ENCODE peak calls at places on chromosome X, in eight cellular contexts. R is neuronal stem cell, T is GM23248, B is adipocyte, E is H9, W is colonic mucosa, V is HCT116, L is NT2/D1. S is an unnamed sample.

GRCh38 chrX:114841051-114841450 is 176.4 kb downstream of the IL13RA2 start:
- DNase-seq in R (no peak), T (peak), B (peak), E (no peak), W (no peak), V (no peak), L (no peak), S (no peak)

GRCh38 chrX:127762663-127763062 is 289.5 kb downstream of the ACTRT1 start:
- DNase-seq in R (no peak), T (no peak), B (no peak), E (no peak), W (no peak), V (no peak), L (no peak), S (no peak)

GRCh38 chrX:35787867-35788266 is 10.3 kb upstream of the MAGEB16 start:
- DNase-seq in R (no peak), T (no peak), B (no peak), E (no peak), W (no peak), V (no peak), L (no peak), S (no peak)

GRCh38 chrX:128019218-128019617 is 33.0 kb downstream of the ACTRT1 start:
- DNase-seq in R (no peak), T (no peak), B (no peak), E (no peak), W (no peak), V (no peak), L (no peak), S (no peak)

GRCh38 chrX:76428243-76429130 is 977 bp downstream of the MAGEE1 start:
- DNase-seq in R (no peak), T (peak), B (peak), E (peak), W (peak), V (no peak), L (no peak), S (peak)

GRCh38 chrX:42484233-42484632 is 293.7 kb downstream of the PPP1R2C start:
- DNase-seq in R (no peak), T (no peak), B (no peak), E (no peak), W (no peak), V (no peak), L (no peak), S (no peak)

GRCh38 chrX:152893631-152894610 is 3.9 kb upstream of the ZNF185 start:
- DNase-seq in R (no peak), T (no peak), B (no peak), E (no peak), W (no peak), V (no peak), L (no peak), S (peak)

GRCh38 chrX:9137152-9137551 is 103.2 kb upstream of the FAM9B start:
- DNase-seq in R (no peak), T (no peak), B (no peak), E (no peak), W (no peak), V (no peak), L (no peak), S (no peak)

GRCh38 chrX:110066488-110067225 is 63.7 kb downstream of the TMEM164 start:
- DNase-seq in R (no peak), T (no peak), B (no peak), E (no peak), W (no peak), V (no peak), L (no peak), S (no peak)

GRCh38 chrX:104330966-104331365 is 76.2 kb upstream of the ESX1 start:
- DNase-seq in R (no peak), T (peak), B (peak), E (no peak), W (no peak), V (no peak), L (no peak), S (no peak)

GRCh38 chrX:152878976-152879755 is 18.7 kb upstream of the ZNF185 start:
- DNase-seq in R (no peak), T (no peak), B (no peak), E (no peak), W (no peak), V (no peak), L (no peak), S (peak)

GRCh38 chrX:109760241-109760921 is 27.3 kb upstream of the ACSL4 start:
- DNase-seq in R (no peak), T (no peak), B (peak), E (no peak), W (no peak), V (no peak), L (no peak), S (no peak)

GRCh38 chrX:108439434-108439883 is at the start of gene COL4A5:
- DNase-seq in R (peak), T (peak), B (peak), E (peak), W (no peak), V (peak), L (peak), S (peak)

GRCh38 chrX:72002886-72003285 is 92.2 kb downstream of the NHSL2 start:
- DNase-seq in R (no peak), T (peak), B (no peak), E (peak), W (no peak), V (no peak), L (no peak), S (no peak)

GRCh38 chrX:133911816-133912495 is 73.4 kb downstream of the GPC3 start:
- DNase-seq in R (no peak), T (no peak), B (no peak), E (no peak), W (no peak), V (no peak), L (no peak), S (no peak)

GRCh38 chrX:34901761-34902160 is 40.8 kb upstream of the FAM47B start:
- DNase-seq in R (no peak), T (peak), B (no peak), E (no peak), W (no peak), V (no peak), L (no peak), S (no peak)

GRCh38 chrX:68498044-68498507 is 775 bp upstream of the YIPF6 start:
- DNase-seq in R (no peak), T (peak), B (no peak), E (no peak), W (no peak), V (no peak), L (peak), S (no peak)
- H3K9ac ChIP-seq in R (peak), T (peak), B (peak), E (peak), W (peak), V (peak), L (peak), S (peak)

GRCh38 chrX:52213276-52213675 is 28.6 kb downstream of the MAGED4 start:
- DNase-seq in R (no peak), T (no peak), B (no peak), E (no peak), W (no peak), V (no peak), L (no peak), S (no peak)

GRCh38 chrX:52216541-52216940 is 31.9 kb downstream of the MAGED4 start:
- DNase-seq in R (no peak), T (no peak), B (no peak), E (no peak), W (no peak), V (no peak), L (no peak), S (no peak)

GRCh38 chrX:52220936-52221335 is 36.2 kb downstream of the MAGED4 start:
- DNase-seq in R (no peak), T (no peak), B (no peak), E (no peak), W (no peak), V (no peak), L (no peak), S (no peak)

GRCh38 chrX:52217494-52218160 is 32.9 kb downstream of the MAGED4 start:
- DNase-seq in R (no peak), T (no peak), B (no peak), E (peak), W (no peak), V (no peak), L (peak), S (peak)
- H3K9ac ChIP-seq in R (no peak), T (no peak), B (no peak), E (no peak), W (no peak), V (no peak), L (no peak), S (no peak)

GRCh38 chrX:54714424-54714823 is 83.6 kb downstream of the ITIH6 start:
- DNase-seq in R (no peak), T (no peak), B (no peak), E (no peak), W (no peak), V (no peak), L (no peak), S (no peak)

GRCh38 chrX:54710920-54711319 is 87.1 kb downstream of the ITIH6 start:
- DNase-seq in R (no peak), T (no peak), B (no peak), E (no peak), W (no peak), V (no peak), L (no peak), S (no peak)

GRCh38 chrX:54711735-54712134 is 86.3 kb downstream of the ITIH6 start:
- DNase-seq in R (no peak), T (no peak), B (no peak), E (no peak), W (no peak), V (no peak), L (no peak), S (no peak)

GRCh38 chrX:54721424-54721823 is 76.6 kb downstream of the ITIH6 start:
- DNase-seq in R (no peak), T (no peak), B (no peak), E (no peak), W (no peak), V (peak), L (no peak), S (no peak)

DNA sequence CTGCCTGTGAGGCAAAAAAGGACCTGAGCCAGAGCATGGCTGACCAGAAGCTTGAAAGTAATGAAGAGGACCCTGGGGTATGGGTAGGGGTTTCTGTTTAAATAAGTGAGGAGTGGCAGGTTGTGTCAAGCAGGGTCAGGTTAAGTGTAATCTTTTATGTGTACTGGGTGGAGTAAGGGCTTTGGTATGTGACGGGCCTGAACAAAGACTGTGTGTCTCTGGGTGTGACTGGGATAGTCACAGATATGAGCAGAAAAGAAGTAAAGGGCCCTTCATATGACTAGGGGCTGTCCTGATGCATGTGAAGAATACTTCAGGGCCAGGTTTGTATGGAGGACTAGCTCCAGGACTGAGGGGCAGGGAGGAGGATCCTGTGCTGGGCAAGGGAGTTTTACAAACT is 82.4 kb downstream of the ITIH6 start:
- DNase-seq in R (no peak), T (no peak), B (no peak), E (no peak), W (no peak), V (peak), L (no peak), S (no peak)
- H3K9ac ChIP-seq in R (no peak), T (no peak), B (no peak), E (no peak), W (no peak), V (no peak), L (no peak), S (no peak)

GRCh38 chrX:320126-320783 is 1.7 kb upstream of the GTPBP6 start:
- DNase-seq in R (no peak), T (peak), B (peak), E (no peak), W (peak), V (no peak), L (no peak), S (no peak)

GRCh38 chrX:318068-318738 is 393 bp downstream of the GTPBP6 start:
- DNase-seq in R (peak), T (peak), B (peak), E (peak), W (peak), V (peak), L (peak), S (peak)

GRCh38 chrX:317424-318067 is 1.1 kb downstream of the GTPBP6 start:
- DNase-seq in R (no peak), T (peak), B (no peak), E (no peak), W (no peak), V (no peak), L (no peak), S (peak)

GRCh38 chrX:318739-319578 is at the start of gene GTPBP6:
- DNase-seq in R (peak), T (peak), B (peak), E (peak), W (peak), V (peak), L (peak), S (peak)

GRCh38 chrX:319579-320125 is 1.1 kb upstream of the GTPBP6 start:
- DNase-seq in R (no peak), T (peak), B (peak), E (no peak), W (no peak), V (no peak), L (no peak), S (no peak)
- H3K9ac ChIP-seq in R (peak), T (peak), B (peak), E (peak), W (peak), V (peak), L (peak), S (peak)

DNA sequence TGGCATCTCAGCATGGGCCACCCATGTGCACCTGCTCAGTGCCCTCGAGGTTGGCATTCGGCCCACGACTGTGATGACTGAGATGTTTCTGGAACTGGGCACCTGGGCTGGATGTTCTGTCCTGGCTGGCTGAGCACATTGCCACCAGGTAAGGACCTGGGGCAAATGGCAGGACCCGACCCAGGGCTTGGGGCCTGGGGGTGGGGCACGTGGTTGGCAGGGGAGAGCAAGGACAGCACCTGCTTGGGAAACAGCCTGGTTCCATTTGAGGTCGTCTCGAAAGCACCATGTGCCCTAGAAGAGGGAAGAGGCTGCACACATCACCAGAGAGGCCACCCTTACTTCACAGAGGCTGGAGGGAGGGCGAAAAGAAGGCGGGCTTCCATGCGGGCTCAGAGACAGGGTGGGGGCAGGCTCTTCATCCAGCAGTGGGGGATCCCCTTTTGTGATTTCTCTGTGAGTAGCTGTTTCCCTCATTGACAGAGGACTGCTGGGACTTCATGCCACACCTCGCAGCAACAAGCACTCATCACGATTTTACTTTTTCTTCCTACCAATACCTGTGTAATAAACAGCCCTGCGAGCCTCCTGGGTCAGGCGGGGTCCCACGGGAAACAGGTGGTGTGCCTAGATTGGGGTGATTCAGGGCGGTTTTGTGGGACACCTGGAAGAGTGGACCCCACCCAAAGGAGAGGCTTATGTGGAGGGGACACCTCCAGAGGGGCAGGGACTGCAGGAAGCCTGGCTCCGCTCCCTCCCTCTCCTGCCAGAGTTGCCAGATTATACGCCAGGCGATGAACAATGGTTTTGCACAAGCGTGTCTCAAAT is 12.0 kb downstream of the TMEM187 start:
- DNase-seq in R (no peak), T (no peak), B (no peak), E (no peak), W (no peak), V (no peak), L (no peak), S (no peak)
- H3K9ac ChIP-seq in R (no peak), T (no peak), B (no peak), E (no peak), W (no peak), V (no peak), L (no peak), S (no peak)

GRCh38 chrX:31547816-31548215 is 476.0 kb upstream of the FTHL17 start:
- DNase-seq in R (no peak), T (no peak), B (peak), E (no peak), W (no peak), V (no peak), L (no peak), S (no peak)
- H3K9ac ChIP-seq in R (no peak), T (no peak), B (no peak), E (no peak), W (no peak), V (no peak), L (no peak), S (no peak)

DNA sequence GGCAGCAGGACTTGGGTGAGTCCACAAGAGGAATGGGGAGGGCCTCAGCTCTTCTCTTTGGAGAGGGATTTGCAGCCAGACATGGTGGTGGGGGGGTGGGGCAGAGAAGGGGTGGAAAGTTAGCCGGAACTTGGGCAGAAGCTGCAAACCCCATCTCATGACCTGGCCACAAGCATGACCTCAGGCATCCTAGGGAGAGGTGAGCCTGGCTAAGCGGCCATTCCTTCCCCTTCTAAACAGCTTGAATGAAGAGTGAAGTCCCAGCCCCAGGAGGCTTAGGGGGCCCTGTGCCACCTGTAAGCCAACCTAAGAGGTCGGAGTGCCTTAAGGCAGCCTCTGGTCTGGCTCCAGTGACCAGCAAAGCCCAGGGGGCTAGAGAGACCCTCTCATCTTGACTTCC is 78.5 kb downstream of the STARD8 start:
- DNase-seq in R (no peak), T (no peak), B (no peak), E (no peak), W (no peak), V (no peak), L (no peak), S (no peak)
- H3K9ac ChIP-seq in R (no peak), T (no peak), B (no peak), E (no peak), W (no peak), V (no peak), L (no peak), S (no peak)

GRCh38 chrX:150224676-150225075 is 138.4 kb upstream of the MAMLD1 start:
- DNase-seq in R (no peak), T (no peak), B (no peak), E (no peak), W (no peak), V (no peak), L (no peak), S (no peak)

GRCh38 chrX:150226223-150226965 is 136.7 kb upstream of the MAMLD1 start:
- DNase-seq in R (no peak), T (no peak), B (no peak), E (no peak), W (peak), V (no peak), L (no peak), S (no peak)

GRCh38 chrX:150227321-150227860 is 135.7 kb upstream of the MAMLD1 start:
- DNase-seq in R (no peak), T (no peak), B (no peak), E (no peak), W (peak), V (no peak), L (no peak), S (no peak)

GRCh38 chrX:150225266-150225665 is 137.9 kb upstream of the MAMLD1 start:
- DNase-seq in R (no peak), T (no peak), B (no peak), E (no peak), W (peak), V (no peak), L (no peak), S (no peak)

DNA sequence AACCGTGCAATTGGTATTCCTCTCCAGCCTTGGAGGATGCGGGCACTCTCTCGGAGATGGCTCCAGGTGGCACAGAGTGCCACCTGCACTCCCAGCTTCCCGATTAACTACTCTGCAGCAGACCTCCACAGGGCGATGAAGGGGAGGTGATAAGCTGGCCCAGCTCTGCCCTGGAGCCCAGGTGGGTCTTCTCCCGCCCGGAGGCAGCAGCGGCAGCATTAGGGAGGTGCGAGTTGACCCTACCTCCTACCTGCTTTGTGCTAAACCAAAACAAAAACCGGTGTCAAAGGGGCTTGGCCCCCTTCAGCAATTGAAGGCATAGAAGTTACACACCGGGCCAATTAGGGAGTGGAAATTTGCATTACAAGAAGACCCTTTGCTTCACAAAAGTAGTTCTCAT is 137.4 kb upstream of the MAMLD1 start:
- DNase-seq in R (no peak), T (no peak), B (no peak), E (peak), W (peak), V (no peak), L (no peak), S (no peak)
- H3K9ac ChIP-seq in R (no peak), T (no peak), B (no peak), E (no peak), W (no peak), V (no peak), L (no peak), S (no peak)

DNA sequence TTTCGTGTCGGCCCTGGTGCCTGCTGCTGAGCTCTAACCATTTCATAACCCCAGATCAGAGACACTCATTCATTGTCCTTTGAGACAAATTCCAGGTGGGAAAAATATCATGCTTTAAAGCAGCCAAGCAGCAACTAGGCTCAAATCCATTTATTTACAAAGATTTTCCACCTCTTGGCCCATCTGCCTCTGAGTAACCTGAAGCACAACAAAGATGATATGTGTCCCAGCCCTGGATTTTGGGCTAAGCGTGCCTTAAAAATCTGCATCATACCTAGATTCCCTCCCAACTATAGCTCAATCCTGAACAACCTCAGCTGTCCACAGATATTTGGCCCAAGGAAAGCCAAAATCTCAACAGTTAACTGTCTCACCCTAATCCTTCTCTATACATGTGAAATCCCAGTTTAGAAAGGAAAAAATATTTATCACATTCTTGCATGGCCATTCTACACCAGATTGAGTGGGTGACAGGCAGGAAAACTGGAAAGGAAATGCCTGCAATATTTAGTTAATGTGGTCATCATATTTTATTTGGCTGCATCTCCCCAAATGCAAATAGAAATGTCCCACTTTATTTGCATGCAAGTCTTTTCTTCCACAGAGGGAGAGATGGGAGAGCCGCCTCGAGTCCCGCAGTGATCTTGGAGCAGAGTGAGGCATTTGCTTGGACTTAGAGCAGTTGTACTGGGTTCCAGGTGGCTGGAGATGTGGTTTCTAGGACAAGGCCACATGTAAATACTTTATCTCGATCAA is 146.4 kb upstream of the EOLA2 start:
- DNase-seq in R (no peak), T (peak), B (peak), E (no peak), W (no peak), V (no peak), L (no peak), S (no peak)
- H3K9ac ChIP-seq in R (no peak), T (peak), B (peak), E (no peak), W (no peak), V (no peak), L (no peak), S (no peak)